ENCODE peak calls at places on chromosomes 6 and 20, in seven cellular contexts. O is fibroblast of lung; G is mammary epithelial cell; C is adipocyte; K is GM23248; Q is CD8-positive, alpha-beta T cell; N is cardiac muscle cell. A is an unnamed sample.

GRCh38 chr6:132257561-132257960 is 143.7 kb downstream of the MOXD1 start:
- DNase-seq in O (peak), G (no peak), C (no peak), K (peak), Q (no peak), N (no peak), A (no peak)

GRCh38 chr20:4661191-4661590 is 60.5 kb upstream of the PRND start:
- DNase-seq in O (no peak), G (no peak), C (no peak), K (no peak), Q (no peak), N (no peak), A (no peak)

GRCh38 chr6:148521158-148521557 is 178.5 kb downstream of the SASH1 start:
- DNase-seq in O (no peak), G (no peak), C (peak), K (peak), Q (no peak), N (no peak), A (no peak)

GRCh38 chr20:43969069-43969468 is 54.4 kb downstream of the TOX2 start:
- DNase-seq in O (no peak), G (no peak), C (no peak), K (no peak), Q (no peak), N (no peak), A (no peak)

GRCh38 chr6:46555129-46555528 is 63.9 kb upstream of the RCAN2 start:
- DNase-seq in O (no peak), G (no peak), C (no peak), K (no peak), Q (no peak), N (no peak), A (no peak)

GRCh38 chr6:29656157-29656556 is 735 bp upstream of the MOG start:
- DNase-seq in O (no peak), G (no peak), C (no peak), K (no peak), Q (no peak), N (peak), A (no peak)

GRCh38 chr6:70172252-70172651 is 130.6 kb downstream of the COL9A1 start:
- DNase-seq in O (no peak), G (no peak), C (no peak), K (no peak), Q (no peak), N (no peak), A (no peak)

GRCh38 chr6:3227363-3228045 is at the start of gene TUBB2B:
- DNase-seq in O (peak), G (no peak), C (peak), K (peak), Q (no peak), N (peak), A (no peak)

GRCh38 chr6:96015791-96016776 is at the start of gene FUT9:
- DNase-seq in O (peak), G (no peak), C (no peak), K (no peak), Q (no peak), N (peak), A (no peak)

GRCh38 chr20:20492521-20493334 is 124.8 kb downstream of the INSM1 start:
- DNase-seq in O (peak), G (no peak), C (no peak), K (no peak), Q (no peak), N (no peak), A (no peak)

GRCh38 chr6:167129159-167129558 is 6.3 kb downstream of the CCR6 start:
- DNase-seq in O (no peak), G (no peak), C (no peak), K (no peak), Q (no peak), N (no peak), A (no peak)
- H3K4me3 ChIP-seq in O (no peak), G (no peak), C (no peak), K (no peak), Q (no peak), N (no peak), A (no peak)

GRCh38 chr20:46010491-46011405 is 2.0 kb downstream of the MMP9 start:
- DNase-seq in O (no peak), G (no peak), C (no peak), K (peak), Q (peak), N (no peak), A (no peak)
- H3K4me3 ChIP-seq in O (no peak), G (no peak), C (peak), K (no peak), Q (peak), N (no peak), A (no peak)

DNA sequence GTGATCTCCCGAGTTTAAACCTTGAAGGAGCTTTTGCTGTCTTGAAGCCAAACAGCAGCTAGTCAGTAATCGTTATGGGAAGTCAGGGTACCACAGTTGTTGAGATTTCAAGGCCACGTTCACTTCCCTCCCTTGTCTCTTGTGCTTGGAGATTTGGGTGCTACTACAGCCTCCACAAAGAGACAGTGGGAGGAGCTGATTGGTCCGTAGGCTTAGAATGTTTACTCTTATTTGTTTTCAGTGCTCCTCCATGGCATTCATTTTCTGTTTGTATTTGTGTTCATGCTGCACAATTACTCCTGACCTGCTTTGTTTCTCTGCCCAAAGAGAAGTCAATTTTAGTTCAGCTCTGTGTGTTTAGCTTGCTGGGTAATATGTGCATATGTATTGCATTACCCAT is 147.8 kb downstream of the PRL start:
- DNase-seq in O (peak), G (no peak), C (peak), K (no peak), Q (no peak), N (no peak), A (no peak)
- H3K4me3 ChIP-seq in O (no peak), G (no peak), C (no peak), K (no peak), Q (no peak), N (no peak), A (no peak)

GRCh38 chr6:151690768-151691562 is 116.5 kb upstream of the ESR1 start:
- DNase-seq in O (peak), G (peak), C (peak), K (peak), Q (no peak), N (no peak), A (no peak)
- H3K4me3 ChIP-seq in O (no peak), G (peak), C (peak), K (peak), Q (peak), N (no peak), A (no peak)

A was measured in BJ.